ENCODE peak calls at places on chromosomes 16 and 17, in ten cellular contexts. J, G, T, B, U, P, Z, X, C and Y are unnamed samples.

GRCh38 chr17:32784113-32784512 is 92.8 kb downstream of the MYO1D start:
- DNase-seq in T (no peak), J (no peak), C (no peak), G (no peak), X (no peak), Z (no peak), U (no peak), B (no peak), P (no peak), Y (no peak)

GRCh38 chr17:40607641-40608040 is 40.0 kb downstream of the SMARCE1 start:
- DNase-seq in T (no peak), Z (peak; percentile 57), X (no peak), C (no peak), U (no peak), B (no peak), P (no peak), G (peak; percentile 77), J (no peak), Y (no peak)

GRCh38 chr17:57913576-57914273 is 41.5 kb downstream of the CUEDC1 start:
- DNase-seq in B (no peak), P (no peak), Z (no peak), C (no peak), X (no peak), T (no peak), U (no peak), J (no peak), G (no peak), Y (no peak)

GRCh38 chr16:8798174-8798527 is 512 bp downstream of the PMM2 start:
- DNase-seq in J (no peak), Z (no peak), X (peak; percentile 39), T (no peak), C (no peak), U (no peak), P (peak; percentile 18), G (no peak), B (peak; percentile 36), Y (peak; percentile 9)

GRCh38 chr16:27177031-27177774 is 26.1 kb upstream of the KDM8 start:
- DNase-seq in P (peak; percentile 80), U (no peak), T (no peak), Z (no peak), B (peak; percentile 93), X (peak; percentile 60), J (no peak), C (no peak), G (no peak), Y (no peak)

GRCh38 chr17:37405955-37406634 is 541 bp downstream of the ACACA start:
- DNase-seq in P (no peak), Z (peak; percentile 93), G (no peak), C (no peak), X (peak; percentile 22), B (no peak), J (no peak), T (no peak), U (no peak), Y (no peak)

GRCh38 chr17:75430159-75430748 is 24.8 kb upstream of the GRB2 start:
- DNase-seq in T (peak; percentile 75), Z (no peak), P (peak; percentile 42), X (no peak), G (no peak), J (no peak), C (no peak), B (peak; percentile 55), U (no peak), Y (no peak)

GRCh38 chr16:70391881-70392481 is 45.3 kb downstream of the DDX19A start:
- DNase-seq in P (peak; percentile 72), C (no peak), X (peak; percentile 43), T (no peak), U (peak; percentile 94), J (no peak), G (no peak), B (peak; percentile 70), Z (no peak), Y (no peak)

GRCh38 chr16:71339481-71340171 is 18.9 kb upstream of the CALB2 start:
- DNase-seq in X (peak; percentile 97), P (no peak), T (no peak), U (no peak), J (no peak), B (no peak), Z (peak; percentile 19), C (no peak), G (no peak), Y (no peak)

GRCh38 chr17:6240001-6240400 is 169.8 kb downstream of the WSCD1 start:
- DNase-seq in P (no peak), X (no peak), C (no peak), G (no peak), Z (peak; percentile 84), T (no peak), B (no peak), U (no peak), J (no peak), Y (no peak)

GRCh38 chr17:80605326-80606066 is 60.9 kb downstream of the RPTOR start:
- DNase-seq in U (no peak), C (no peak), X (peak; percentile 90), G (no peak), T (no peak), P (peak; percentile 12), Z (no peak), B (peak; percentile 44), J (no peak), Y (no peak)

DNA sequence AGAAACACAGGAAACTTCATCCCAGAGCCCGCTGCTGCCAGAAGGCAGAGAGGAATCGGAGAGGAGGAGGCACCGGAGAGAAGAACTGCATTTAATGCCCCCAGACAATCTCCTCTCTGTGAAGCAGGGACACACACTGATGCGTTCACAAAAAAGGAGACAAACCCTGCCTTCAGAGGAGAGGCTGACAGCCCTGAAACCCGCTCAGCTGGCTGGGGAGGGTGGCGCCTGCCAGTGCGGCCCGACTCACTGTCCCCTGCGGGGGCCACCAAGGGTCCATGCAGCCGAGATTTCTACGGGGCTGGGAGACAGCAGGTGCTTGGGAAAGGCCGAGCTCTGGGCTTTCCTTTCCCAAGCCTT is 21.9 kb upstream of the CACNG1 start:
- DNase-seq in J (no peak), C (no peak), Z (no peak), B (no peak), G (no peak), T (no peak), X (no peak), U (peak; percentile 35), P (no peak), Y (no peak)
- H3K9me3 ChIP-seq in J (no peaks in the 10 kb centered on the region), C (no peaks in the 10 kb centered on the region), Z (no peaks in the 10 kb centered on the region), B (no peaks in the 10 kb centered on the region), G (no peaks in the 10 kb centered on the region), T (no peaks in the 10 kb centered on the region), X (no peaks in the 10 kb centered on the region), U (no peaks in the 10 kb centered on the region), P (no peaks in the 10 kb centered on the region), Y (no peaks in the 10 kb centered on the region)

GRCh38 chr17:22717211-22717610 is 1024.9 kb downstream of the KCNJ18 start:
- DNase-seq in X (no peak), P (no peak), G (no peak), C (no peak), B (no peak), J (no peak), U (no peak), Z (no peak), T (no peak), Y (no peak)
- H3K9me3 ChIP-seq in X (peaks cover 33% of the 10 kb centered on the region), P (no peaks in the 10 kb centered on the region), G (no peaks in the 10 kb centered on the region), C (peaks cover 2% of the 10 kb centered on the region), B (peaks cover 24% of the 10 kb centered on the region), J (peaks cover 34% of the 10 kb centered on the region), U (peaks cover 6% of the 10 kb centered on the region), Z (no peaks in the 10 kb centered on the region), T (no peaks in the 10 kb centered on the region), Y (no peaks in the 10 kb centered on the region)

GRCh38 chr17:27082023-27082774 is 211.7 kb upstream of the WSB1 start:
- DNase-seq in C (no peak), Z (no peak), G (no peak), U (no peak), J (no peak), X (no peak), B (no peak), P (no peak), T (no peak), Y (no peak)

GRCh38 chr17:27083408-27084185 is 210.3 kb upstream of the WSB1 start:
- DNase-seq in X (no peak), Z (no peak), P (no peak), G (no peak), U (no peak), T (no peak), B (no peak), J (no peak), C (no peak), Y (no peak)

GRCh38 chr17:27079660-27080059 is 214.3 kb upstream of the WSB1 start:
- DNase-seq in C (no peak), T (no peak), G (no peak), P (no peak), B (no peak), X (no peak), J (no peak), Z (no peak), U (no peak), Y (no peak)

GRCh38 chr17:27082775-27083154 is 211.1 kb upstream of the WSB1 start:
- DNase-seq in X (no peak), U (no peak), Z (no peak), T (no peak), C (no peak), G (no peak), B (no peak), J (no peak), P (no peak), Y (no peak)

DNA sequence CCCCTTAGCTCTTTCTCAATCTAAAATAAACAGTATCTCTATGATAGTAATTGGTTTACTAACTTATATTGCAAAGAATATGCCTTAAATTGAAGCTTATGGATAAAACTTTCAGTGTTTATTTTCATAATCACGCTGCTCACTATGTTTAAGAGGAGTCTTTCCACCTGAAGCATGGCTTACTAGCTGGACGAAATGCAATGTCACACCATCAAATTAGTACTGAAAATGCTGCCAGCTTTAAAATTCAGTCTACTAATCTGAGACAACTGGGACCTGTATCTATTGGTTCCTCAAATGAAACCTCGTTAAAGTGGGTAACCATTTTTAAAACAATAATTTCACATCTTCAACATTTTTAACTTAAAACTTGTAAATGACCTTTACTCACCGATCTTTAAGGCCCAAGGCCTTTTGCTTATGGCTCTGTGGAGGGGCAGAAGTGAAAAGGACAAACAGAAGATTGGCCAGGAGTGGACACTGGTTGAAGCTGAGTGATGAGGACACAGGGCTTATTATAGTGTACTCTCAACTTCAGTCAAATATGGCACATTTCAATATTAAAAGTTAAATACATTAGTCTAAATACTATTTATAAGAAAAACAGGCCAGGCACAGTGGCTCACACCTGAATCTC is 212.8 kb upstream of the WSB1 start:
- DNase-seq in Z (no peak), P (no peak), B (no peak), X (no peak), T (no peak), J (no peak), C (no peak), U (no peak), G (no peak), Y (no peak)
- H3K9me3 ChIP-seq in Z (no peaks in the 10 kb centered on the region), P (no peaks in the 10 kb centered on the region), B (peaks cover 9% of the 10 kb centered on the region), X (peaks cover 2% of the 10 kb centered on the region), T (no peaks in the 10 kb centered on the region), J (no peaks in the 10 kb centered on the region), C (no peaks in the 10 kb centered on the region), U (no peaks in the 10 kb centered on the region), G (no peaks in the 10 kb centered on the region), Y (no peaks in the 10 kb centered on the region)

GRCh38 chr17:22694362-22695227 is 1002.3 kb downstream of the KCNJ18 start:
- DNase-seq in G (no peak), X (no peak), C (no peak), T (no peak), Z (peak; percentile 83), U (no peak), P (no peak), B (no peak), J (no peak), Y (no peak)
- H3K9me3 ChIP-seq in G (no peaks in the 10 kb centered on the region), X (peaks cover 37% of the 10 kb centered on the region), C (peaks cover 2% of the 10 kb centered on the region), T (no peaks in the 10 kb centered on the region), Z (no peaks in the 10 kb centered on the region), U (no peaks in the 10 kb centered on the region), P (no peaks in the 10 kb centered on the region), B (peaks cover 22% of the 10 kb centered on the region), J (peaks cover 49% of the 10 kb centered on the region), Y (no peaks in the 10 kb centered on the region)